ENCODE peak calls at places on chromosomes 16 and 17, in five cellular contexts. One of them, this sample, is unnamed.

GRCh38 chr16:84508502-84508901 is 4.0 kb upstream of the MEAK7 start:
- DNase-seq in foreskin fibroblast: no peak
- DNase-seq in stimulated activated CD8-positive, alpha-beta memory T cell treated with anti-CD3 and anti-CD28 coated beads, Interleukin-4, amount 100 ng/mL, for 4 hours: no peak
- DNase-seq in OCI-LY7: peak; percentile 32
- DNase-seq in sciatic nerve: no peak
- DNase-seq in this sample: no peak

GRCh38 chr16:72999541-73000019 is 48.3 kb downstream of the ZFHX3 start:
- DNase-seq in sciatic nerve: no peak
- DNase-seq in OCI-LY7: no peak
- DNase-seq in stimulated activated CD8-positive, alpha-beta memory T cell treated with anti-CD3 and anti-CD28 coated beads, Interleukin-4, amount 100 ng/mL, for 4 hours: no peak
- DNase-seq in foreskin fibroblast: no peak
- DNase-seq in this sample: peak; percentile 65

GRCh38 chr16:59060212-59060611 is 326.1 kb upstream of the GOT2 start:
- DNase-seq in sciatic nerve: no peak
- DNase-seq in foreskin fibroblast: peak; percentile 75
- DNase-seq in stimulated activated CD8-positive, alpha-beta memory T cell treated with anti-CD3 and anti-CD28 coated beads, Interleukin-4, amount 100 ng/mL, for 4 hours: no peak
- DNase-seq in OCI-LY7: no peak
- DNase-seq in this sample: no peak

GRCh38 chr17:67558740-67559380 is 158.9 kb upstream of the NOL11 start:
- DNase-seq in OCI-LY7: no peak
- DNase-seq in foreskin fibroblast: no peak
- DNase-seq in stimulated activated CD8-positive, alpha-beta memory T cell treated with anti-CD3 and anti-CD28 coated beads, Interleukin-4, amount 100 ng/mL, for 4 hours: no peak
- DNase-seq in sciatic nerve: no peak
- DNase-seq in this sample: peak; percentile 17

GRCh38 chr16:84599528-84600202 is 18.2 kb downstream of the COTL1 start:
- DNase-seq in OCI-LY7: peak; percentile 71
- DNase-seq in sciatic nerve: no peak
- DNase-seq in stimulated activated CD8-positive, alpha-beta memory T cell treated with anti-CD3 and anti-CD28 coated beads, Interleukin-4, amount 100 ng/mL, for 4 hours: peak; percentile 57
- DNase-seq in foreskin fibroblast: peak; percentile 90
- DNase-seq in this sample: no peak

GRCh38 chr17:2723997-2724782 is 12.6 kb upstream of the CLUH start:
- DNase-seq in sciatic nerve: no peak
- DNase-seq in stimulated activated CD8-positive, alpha-beta memory T cell treated with anti-CD3 and anti-CD28 coated beads, Interleukin-4, amount 100 ng/mL, for 4 hours: no peak
- DNase-seq in foreskin fibroblast: peak; percentile 30
- DNase-seq in OCI-LY7: no peak
- DNase-seq in this sample: no peak

GRCh38 chr16:86512301-86512859 is 2.1 kb downstream of the FOXF1 start:
- DNase-seq in OCI-LY7: no peak
- DNase-seq in foreskin fibroblast: no peak
- DNase-seq in stimulated activated CD8-positive, alpha-beta memory T cell treated with anti-CD3 and anti-CD28 coated beads, Interleukin-4, amount 100 ng/mL, for 4 hours: no peak
- DNase-seq in sciatic nerve: no peak
- DNase-seq in this sample: no peak

GRCh38 chr17:42578282-42578869 is 847 bp upstream of the PSMC3IP start:
- DNase-seq in sciatic nerve: peak; percentile 84
- DNase-seq in foreskin fibroblast: peak; percentile 82
- DNase-seq in stimulated activated CD8-positive, alpha-beta memory T cell treated with anti-CD3 and anti-CD28 coated beads, Interleukin-4, amount 100 ng/mL, for 4 hours: peak; percentile 27
- DNase-seq in OCI-LY7: peak; percentile 93
- DNase-seq in this sample: no peak

GRCh38 chr17:45087978-45088377 is 26.9 kb downstream of the NMT1 start:
- DNase-seq in sciatic nerve: no peak
- DNase-seq in stimulated activated CD8-positive, alpha-beta memory T cell treated with anti-CD3 and anti-CD28 coated beads, Interleukin-4, amount 100 ng/mL, for 4 hours: no peak
- DNase-seq in OCI-LY7: no peak
- DNase-seq in foreskin fibroblast: no peak
- DNase-seq in this sample: no peak

GRCh38 chr17:59753522-59754467 is 46.3 kb downstream of the VMP1 start:
- DNase-seq in sciatic nerve: no peak
- DNase-seq in foreskin fibroblast: peak; percentile 93
- DNase-seq in OCI-LY7: peak; percentile 82
- DNase-seq in stimulated activated CD8-positive, alpha-beta memory T cell treated with anti-CD3 and anti-CD28 coated beads, Interleukin-4, amount 100 ng/mL, for 4 hours: no peak
- DNase-seq in this sample: no peak

GRCh38 chr16:30652718-30653117 is 2.0 kb downstream of the PRR14 start:
- DNase-seq in foreskin fibroblast: no peak
- DNase-seq in sciatic nerve: no peak
- DNase-seq in OCI-LY7: no peak
- DNase-seq in stimulated activated CD8-positive, alpha-beta memory T cell treated with anti-CD3 and anti-CD28 coated beads, Interleukin-4, amount 100 ng/mL, for 4 hours: no peak
- DNase-seq in this sample: no peak

GRCh38 chr17:38894276-38894675 is 24.4 kb downstream of the LASP1 start:
- DNase-seq in stimulated activated CD8-positive, alpha-beta memory T cell treated with anti-CD3 and anti-CD28 coated beads, Interleukin-4, amount 100 ng/mL, for 4 hours: no peak
- DNase-seq in OCI-LY7: no peak
- DNase-seq in foreskin fibroblast: no peak
- DNase-seq in sciatic nerve: no peak
- DNase-seq in this sample: no peak

GRCh38 chr17:2337152-2337810 is at the start of gene SGSM2:
- DNase-seq in foreskin fibroblast: peak; percentile 74
- DNase-seq in sciatic nerve: peak; percentile 83
- DNase-seq in OCI-LY7: peak; percentile 71
- DNase-seq in stimulated activated CD8-positive, alpha-beta memory T cell treated with anti-CD3 and anti-CD28 coated beads, Interleukin-4, amount 100 ng/mL, for 4 hours: peak; percentile 47
- DNase-seq in this sample: peak; percentile 79

GRCh38 chr17:50690887-50691549 is 16.7 kb downstream of the ANKRD40 start:
- DNase-seq in foreskin fibroblast: no peak
- DNase-seq in sciatic nerve: no peak
- DNase-seq in stimulated activated CD8-positive, alpha-beta memory T cell treated with anti-CD3 and anti-CD28 coated beads, Interleukin-4, amount 100 ng/mL, for 4 hours: no peak
- DNase-seq in OCI-LY7: no peak
- DNase-seq in this sample: no peak

GRCh38 chr16:49664221-49665215 is 191.4 kb downstream of the ZNF423 start:
- DNase-seq in foreskin fibroblast: peak; percentile 44
- DNase-seq in stimulated activated CD8-positive, alpha-beta memory T cell treated with anti-CD3 and anti-CD28 coated beads, Interleukin-4, amount 100 ng/mL, for 4 hours: no peak
- DNase-seq in OCI-LY7: no peak
- DNase-seq in sciatic nerve: peak; percentile 70
- DNase-seq in this sample: no peak

GRCh38 chr16:17914168-17914567 is 422.4 kb downstream of the NPIPA8 start:
- DNase-seq in OCI-LY7: no peak
- DNase-seq in sciatic nerve: no peak
- DNase-seq in foreskin fibroblast: no peak
- DNase-seq in stimulated activated CD8-positive, alpha-beta memory T cell treated with anti-CD3 and anti-CD28 coated beads, Interleukin-4, amount 100 ng/mL, for 4 hours: no peak
- DNase-seq in this sample: no peak

GRCh38 chr17:70021726-70022125 is 53.3 kb upstream of the KCNJ16 start:
- DNase-seq in foreskin fibroblast: peak; percentile 51
- DNase-seq in OCI-LY7: no peak
- DNase-seq in sciatic nerve: no peak
- DNase-seq in stimulated activated CD8-positive, alpha-beta memory T cell treated with anti-CD3 and anti-CD28 coated beads, Interleukin-4, amount 100 ng/mL, for 4 hours: no peak
- DNase-seq in this sample: no peak

GRCh38 chr17:44219126-44219635 is 294 bp downstream of the UBTF start:
- DNase-seq in foreskin fibroblast: peak; percentile 88
- DNase-seq in stimulated activated CD8-positive, alpha-beta memory T cell treated with anti-CD3 and anti-CD28 coated beads, Interleukin-4, amount 100 ng/mL, for 4 hours: peak; percentile 49
- DNase-seq in sciatic nerve: peak; percentile 82
- DNase-seq in OCI-LY7: peak; percentile 88
- DNase-seq in this sample: peak; percentile 80

GRCh38 chr16:31333686-31334649 is 21.0 kb upstream of the ITGAX start:
- DNase-seq in OCI-LY7: peak; percentile 51
- DNase-seq in foreskin fibroblast: peak; percentile 22
- DNase-seq in sciatic nerve: no peak
- DNase-seq in stimulated activated CD8-positive, alpha-beta memory T cell treated with anti-CD3 and anti-CD28 coated beads, Interleukin-4, amount 100 ng/mL, for 4 hours: no peak
- DNase-seq in this sample: no peak

GRCh38 chr17:39602533-39603303 is 5.0 kb downstream of the NEUROD2 start:
- DNase-seq in sciatic nerve: no peak
- DNase-seq in OCI-LY7: no peak
- DNase-seq in stimulated activated CD8-positive, alpha-beta memory T cell treated with anti-CD3 and anti-CD28 coated beads, Interleukin-4, amount 100 ng/mL, for 4 hours: no peak
- DNase-seq in foreskin fibroblast: no peak
- DNase-seq in this sample: no peak

GRCh38 chr17:50634123-50634914 is at the start of gene ABCC3:
- DNase-seq in sciatic nerve: no peak
- DNase-seq in foreskin fibroblast: peak; percentile 78
- DNase-seq in stimulated activated CD8-positive, alpha-beta memory T cell treated with anti-CD3 and anti-CD28 coated beads, Interleukin-4, amount 100 ng/mL, for 4 hours: no peak
- DNase-seq in OCI-LY7: no peak
- DNase-seq in this sample: no peak

GRCh38 chr17:50288306-50288705 is 14.0 kb downstream of the TMEM92 start:
- DNase-seq in foreskin fibroblast: no peak
- DNase-seq in OCI-LY7: no peak
- DNase-seq in stimulated activated CD8-positive, alpha-beta memory T cell treated with anti-CD3 and anti-CD28 coated beads, Interleukin-4, amount 100 ng/mL, for 4 hours: no peak
- DNase-seq in sciatic nerve: no peak
- DNase-seq in this sample: no peak

This sample was measured in coronary artery.